ENCODE peak calls at places on chromosome 5, in ten cellular contexts. P is T-cell; V is activated T-cell treated with anti-CD3 and anti-CD28 coated beads for 1 hour; J is EH; U is activated effector memory CD4-positive, alpha-beta T cell treated with Interleukin-2 at 50 U/mL for 16 hours; Z is activated CD4-positive, alpha-beta T cell treated with anti-CD3 and anti-CD28 coated beads for 48 hours; K is RPMI8226; N is frontal cortex; A is upper lobe of right lung; B is HT1080. D is an unnamed sample.

GRCh38 chr5:133222521-133222920 is 170.7 kb downstream of the HSPA4 start:
- DNase-seq in P (no peak), V (no peak), J (no peak), U (no peak), Z (no peak), K (no peak), N (no peak), A (no peak), B (no peak), D (no peak)

GRCh38 chr5:137498736-137499505 is at the start of gene SPOCK1:
- DNase-seq in P (peak), V (peak), J (peak), U (peak), Z (peak), K (peak), N (peak), A (peak), B (peak), D (peak)

GRCh38 chr5:78362220-78362619 is 1.8 kb downstream of the SCAMP1 start:
- DNase-seq in P (no peak), V (no peak), J (no peak), U (no peak), Z (no peak), K (no peak), N (no peak), A (no peak), B (no peak), D (no peak)

GRCh38 chr5:24163091-24163490 is 481.7 kb downstream of the CDH10 start:
- DNase-seq in P (no peak), V (no peak), J (no peak), U (no peak), Z (no peak), K (no peak), N (no peak), A (no peak), B (peak), D (no peak)

GRCh38 chr5:126449751-126450271 is 26.6 kb downstream of the GRAMD2B start:
- DNase-seq in P (peak), V (peak), J (peak), U (peak), Z (peak), K (peak), N (peak), A (no peak), B (peak), D (peak)

GRCh38 chr5:174990909-174991308 is 266.5 kb downstream of the MSX2 start:
- DNase-seq in P (no peak), V (no peak), J (no peak), U (no peak), Z (no peak), K (no peak), N (no peak), A (no peak), B (no peak), D (no peak)

GRCh38 chr5:69217154-69217731 is 17.4 kb upstream of the CDK7 start:
- DNase-seq in P (peak), V (peak), J (no peak), U (peak), Z (peak), K (peak), N (peak), A (no peak), B (no peak), D (no peak)

GRCh38 chr5:54171645-54172384 is 138.6 kb downstream of the ARL15 start:
- DNase-seq in P (no peak), V (no peak), J (no peak), U (no peak), Z (no peak), K (peak), N (no peak), A (no peak), B (peak), D (no peak)

GRCh38 chr5:67530609-67531255 is 334.1 kb upstream of the CD180 start:
- DNase-seq in P (no peak), V (no peak), J (no peak), U (no peak), Z (no peak), K (no peak), N (no peak), A (no peak), B (no peak), D (no peak)

GRCh38 chr5:10288600-10289213 is 19.0 kb downstream of the CMBL start:
- DNase-seq in P (peak), V (peak), J (no peak), U (no peak), Z (peak), K (peak), N (no peak), A (peak), B (no peak), D (no peak)

GRCh38 chr5:143314123-143314522 is 89.4 kb downstream of the NR3C1 start:
- DNase-seq in P (no peak), V (no peak), J (no peak), U (no peak), Z (no peak), K (no peak), N (no peak), A (no peak), B (no peak), D (no peak)

GRCh38 chr5:172186114-172186695 is 1.8 kb downstream of the STK10 start:
- DNase-seq in P (no peak), V (no peak), J (no peak), U (no peak), Z (no peak), K (no peak), N (no peak), A (no peak), B (no peak), D (no peak)

GRCh38 chr5:69136296-69136695 is 30.7 kb upstream of the CCNB1 start:
- DNase-seq in P (no peak), V (no peak), J (peak), U (no peak), Z (no peak), K (no peak), N (no peak), A (no peak), B (no peak), D (peak)